ENCODE peak calls at places on chromosomes 2 and 18, in five cellular contexts. T, Z, E, K and P are unnamed samples.
A peak's percentile ranks its signal among the peaks of the same experiment; 100 is the strongest.

GRCh38 chr2:70715161-70715985 is 52.6 kb downstream of the ADD2 start:
- DNase-seq in T (no peak), Z (peak; percentile 6), E (no peak), K (no peak), P (no peak)

GRCh38 chr2:60551241-60552095 is 2.0 kb downstream of the BCL11A start:
- DNase-seq in T (peak; percentile 13), Z (peak; percentile 70), E (no peak), K (peak; percentile 32), P (peak; percentile 54)

GRCh38 chr18:63619661-63620060 is 24.4 kb downstream of the SERPINB4 start:
- DNase-seq in T (no peak), Z (no peak), E (no peak), K (no peak), P (no peak)

GRCh38 chr2:216083464-216084279 is 2.0 kb downstream of the TMEM169 start:
- DNase-seq in T (no peak), Z (peak; percentile 95), E (peak; percentile 83), K (peak; percentile 74), P (peak; percentile 48)

GRCh38 chr2:98800330-98801064 is 69.6 kb upstream of the MGAT4A start:
- DNase-seq in T (peak; percentile 56), Z (no peak), E (no peak), K (no peak), P (no peak)

GRCh38 chr2:240933048-240933965 is 27.2 kb downstream of the CROCC2 start:
- DNase-seq in T (no peak), Z (no peak), E (no peak), K (no peak), P (no peak)

GRCh38 chr2:85791704-85792565 is 38.1 kb downstream of the ATOH8 start:
- DNase-seq in T (no peak), Z (peak; percentile 26), E (no peak), K (no peak), P (no peak)

GRCh38 chr2:231927566-231927890 is 1.3 kb upstream of the NPPC start:
- DNase-seq in T (no peak), Z (no peak), E (no peak), K (no peak), P (no peak)

GRCh38 chr2:213252206-213252605 is 32.1 kb upstream of the SPAG16 start:
- DNase-seq in T (no peak), Z (no peak), E (no peak), K (no peak), P (no peak)

GRCh38 chr18:49335677-49336076 is 124.8 kb downstream of the DYM start:
- DNase-seq in T (no peak), Z (no peak), E (no peak), K (no peak), P (no peak)

GRCh38 chr2:96637385-96638143 is 548 bp downstream of the KANSL3 start:
- DNase-seq in T (peak; percentile 89), Z (peak; percentile 91), E (peak; percentile 93), K (peak; percentile 69), P (peak; percentile 59)

GRCh38 chr2:185221-185620 is 78.6 kb downstream of the SH3YL1 start:
- DNase-seq in T (no peak), Z (no peak), E (peak; percentile 30), K (no peak), P (no peak)

GRCh38 chr2:98519851-98520250 is 75.2 kb downstream of the INPP4A start:
- DNase-seq in T (no peak), Z (no peak), E (no peak), K (no peak), P (no peak)

GRCh38 chr2:24971300-24971549 is 530 bp downstream of the DNAJC27 start:
- DNase-seq in T (no peak), Z (no peak), E (no peak), K (no peak), P (no peak)

GRCh38 chr18:60202702-60203101 is 169.9 kb downstream of the MC4R start:
- DNase-seq in T (no peak), Z (no peak), E (no peak), K (no peak), P (no peak)

GRCh38 chr2:19841918-19842693 is 59.7 kb downstream of the TTC32 start:
- DNase-seq in T (no peak), Z (no peak), E (no peak), K (no peak), P (no peak)

GRCh38 chr18:23259701-23260661 is 124.7 kb downstream of the CABLES1 start:
- DNase-seq in T (peak; percentile 98), Z (peak; percentile 89), E (peak; percentile 95), K (peak; percentile 72), P (peak; percentile 93)

GRCh38 chr2:75432761-75433361 is 127.9 kb downstream of the EVA1A start:
- DNase-seq in T (no peak), Z (peak; percentile 37), E (peak; percentile 64), K (no peak), P (no peak)

GRCh38 chr2:113078350-113078839 is 10.6 kb downstream of the IL1F10 start:
- DNase-seq in T (peak; percentile 5), Z (peak; percentile 16), E (peak; percentile 65), K (no peak), P (no peak)

GRCh38 chr2:153872311-153873061 is 764 bp downstream of the GALNT13 start:
- DNase-seq in T (no peak), Z (peak; percentile 25), E (no peak), K (no peak), P (peak; percentile 42)

GRCh38 chr18:63551769-63552168 is 9.6 kb downstream of the SERPINB12 start:
- DNase-seq in T (no peak), Z (no peak), E (no peak), K (no peak), P (no peak)

GRCh38 chr2:165877565-165878550 is 75.7 kb downstream of the TTC21B start:
- DNase-seq in T (no peak), Z (no peak), E (peak; percentile 25), K (no peak), P (no peak)

GRCh38 chr2:48250943-48251342 is 279.0 kb upstream of the STON1 start:
- DNase-seq in T (no peak), Z (no peak), E (no peak), K (no peak), P (no peak)

GRCh38 chr2:68936889-68937288 is 15.8 kb downstream of the GKN2 start:
- DNase-seq in T (no peak), Z (no peak), E (peak; percentile 60), K (no peak), P (no peak)

GRCh38 chr18:33751613-33752221 is 173.7 kb downstream of the ASXL3 start:
- DNase-seq in T (peak; percentile 25), Z (peak; percentile 20), E (no peak), K (peak; percentile 91), P (peak; percentile 18)

GRCh38 chr2:189213226-189213625 is 33.7 kb upstream of the COL5A2 start:
- DNase-seq in T (no peak), Z (no peak), E (no peak), K (no peak), P (no peak)

GRCh38 chr2:151040036-151040435 is 221.6 kb downstream of the RBM43 start:
- DNase-seq in T (no peak), Z (no peak), E (no peak), K (no peak), P (no peak)

GRCh38 chr2:2226326-2226725 is 104.7 kb downstream of the MYT1L start:
- DNase-seq in T (no peak), Z (no peak), E (no peak), K (no peak), P (no peak)

GRCh38 chr2:98921062-98921461 is 15.0 kb downstream of the CRACDL start:
- DNase-seq in T (no peak), Z (no peak), E (no peak), K (no peak), P (no peak)

GRCh38 chr18:47595816-47596501 is 334.5 kb downstream of the SMAD2 start:
- DNase-seq in T (peak; percentile 50), Z (no peak), E (peak; percentile 3), K (peak; percentile 11), P (peak; percentile 7)

GRCh38 chr2:223563462-223563861 is 38.7 kb downstream of the SCG2 start:
- DNase-seq in T (peak; percentile 85), Z (peak; percentile 40), E (peak; percentile 93), K (peak; percentile 82), P (peak; percentile 80)